ENCODE peak calls at places on chromosomes 13 and 19, in ten cellular contexts. G is IMR-90; A is cardiac muscle cell; O is fibroblast of lung; L is right cardiac atrium; N is NT2/D1; E is endodermal cell; V is uterus; I is CD8-positive, alpha-beta memory T cell; S is stomach. J is an unnamed sample.

GRCh38 chr13:74409551-74409950 is 275.3 kb upstream of the KLF12 start:
- DNase-seq in G (no peak), A (no peak), O (no peak), L (no peak), N (no peak), E (no peak), V (no peak), I (no peak), S (no peak), J (no peak)

GRCh38 chr19:7550987-7551761 is 15.7 kb downstream of the PNPLA6 start:
- DNase-seq in G (peak; percentile 30), A (peak; percentile 95), O (peak; percentile 47), L (peak; percentile 83), N (peak; percentile 87), E (peak; percentile 98), V (peak; percentile 68), I (no peak), S (peak; percentile 85), J (peak; percentile 29)

GRCh38 chr19:55048446-55048845 is 10.4 kb upstream of the GP6 start:
- DNase-seq in G (no peak), A (no peak), O (no peak), L (no peak), N (no peak), E (no peak), V (no peak), I (no peak), S (no peak), J (no peak)

GRCh38 chr13:19664481-19665230 is 31.2 kb downstream of the MPHOSPH8 start:
- DNase-seq in G (no peak), A (no peak), O (no peak), L (no peak), N (no peak), E (no peak), V (no peak), I (no peak), S (no peak), J (no peak)

GRCh38 chr13:44755872-44756271 is 179.7 kb upstream of the TSC22D1 start:
- DNase-seq in G (peak; percentile 56), A (no peak), O (peak; percentile 90), L (no peak), N (no peak), E (no peak), V (no peak), I (no peak), S (no peak), J (no peak)

GRCh38 chr19:5695649-5696195 is 5.6 kb downstream of the RPL36 start:
- DNase-seq in G (no peak), A (no peak), O (no peak), L (no peak), N (no peak), E (peak; percentile 62), V (no peak), I (no peak), S (no peak), J (no peak)

GRCh38 chr13:55069746-55070145 is 2041.1 kb downstream of the OLFM4 start:
- DNase-seq in G (no peak), A (no peak), O (no peak), L (no peak), N (no peak), E (no peak), V (no peak), I (no peak), S (no peak), J (no peak)

GRCh38 chr19:6750062-6750461 is 10.6 kb downstream of the TRIP10 start:
- DNase-seq in G (no peak), A (no peak), O (no peak), L (peak; percentile 90), N (no peak), E (no peak), V (no peak), I (no peak), S (no peak), J (no peak)

GRCh38 chr13:35225582-35225981 is 250.9 kb downstream of the MAB21L1 start:
- DNase-seq in G (no peak), A (no peak), O (no peak), L (no peak), N (no peak), E (no peak), V (no peak), I (no peak), S (no peak), J (no peak)

GRCh38 chr19:55147408-55148251 is 1.4 kb downstream of the TNNT1 start:
- DNase-seq in G (no peak), A (no peak), O (no peak), L (peak; percentile 37), N (no peak), E (peak; percentile 68), V (no peak), I (no peak), S (no peak), J (no peak)

GRCh38 chr13:44274838-44275237 is 98.8 kb upstream of the SERP2 start:
- DNase-seq in G (peak; percentile 39), A (peak; percentile 32), O (no peak), L (no peak), N (no peak), E (no peak), V (peak; percentile 45), I (peak; percentile 54), S (no peak), J (no peak)

GRCh38 chr19:2252481-2253105 is 3.5 kb downstream of the AMH start:
- DNase-seq in G (no peak), A (no peak), O (no peak), L (peak; percentile 46), N (no peak), E (no peak), V (no peak), I (no peak), S (no peak), J (no peak)

GRCh38 chr19:45423589-45424190 is at the start of gene ERCC1:
- DNase-seq in G (peak; percentile 94), A (peak; percentile 99), O (peak; percentile 94), L (peak; percentile 98), N (peak; percentile 93), E (peak; percentile 100), V (no peak), I (peak; percentile 88), S (peak; percentile 99), J (peak; percentile 92)

GRCh38 chr13:51262501-51263211 is 40.5 kb downstream of the FAM124A start:
- DNase-seq in G (no peak), A (peak; percentile 20), O (no peak), L (no peak), N (no peak), E (no peak), V (no peak), I (no peak), S (no peak), J (no peak)

GRCh38 chr13:44389003-44389666 is 15.5 kb downstream of the SERP2 start:
- DNase-seq in G (no peak), A (no peak), O (no peak), L (no peak), N (no peak), E (no peak), V (no peak), I (no peak), S (no peak), J (no peak)

GRCh38 chr13:49300716-49301589 is 53.2 kb downstream of the CDADC1 start:
- DNase-seq in G (peak; percentile 76), A (peak; percentile 74), O (peak; percentile 61), L (peak; percentile 79), N (peak; percentile 28), E (peak; percentile 77), V (peak; percentile 68), I (peak; percentile 72), S (peak; percentile 41), J (peak; percentile 82)

GRCh38 chr13:93450226-93450625 is 223.6 kb downstream of the GPC6 start:
- DNase-seq in G (peak; percentile 73), A (no peak), O (peak; percentile 79), L (no peak), N (no peak), E (no peak), V (no peak), I (no peak), S (no peak), J (peak; percentile 10)

GRCh38 chr19:40433391-40434216 is 7.8 kb upstream of the SERTAD1 start:
- DNase-seq in G (peak; percentile 88), A (peak; percentile 93), O (peak; percentile 91), L (peak; percentile 95), N (peak; percentile 63), E (peak; percentile 93), V (peak; percentile 90), I (peak; percentile 70), S (peak; percentile 91), J (peak; percentile 90)

GRCh38 chr13:98657506-98658085 is 80.7 kb upstream of the STK24 start:
- DNase-seq in G (no peak), A (no peak), O (no peak), L (no peak), N (no peak), E (no peak), V (no peak), I (no peak), S (no peak), J (peak; percentile 9)

DNA sequence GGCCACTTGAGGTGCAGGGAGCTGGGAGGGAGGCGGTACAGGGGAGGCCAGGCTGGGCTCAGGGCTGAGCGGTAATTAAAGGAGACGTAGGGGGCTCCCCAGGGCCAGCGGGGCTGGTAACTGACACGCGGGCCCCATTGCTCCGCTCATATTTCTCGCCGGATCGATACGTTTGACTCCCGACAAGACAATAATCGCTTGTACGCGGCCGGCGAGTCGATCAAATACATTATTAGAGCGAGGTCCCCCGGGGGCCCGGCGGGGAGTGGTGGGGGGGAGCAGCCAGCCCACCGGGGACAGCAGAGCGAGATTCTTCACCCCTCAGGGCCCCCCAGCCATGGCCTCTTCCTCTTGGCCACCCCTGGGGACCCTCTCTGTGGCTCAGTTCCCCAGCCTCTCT is 2.4 kb upstream of the POU2F2 start:
- DNase-seq in G (no peak), A (no peak), O (no peak), L (no peak), N (no peak), E (no peak), V (no peak), I (no peak), S (no peak), J (no peak)
- H3K27me3 ChIP-seq in G (peaks cover 20% of the 10 kb centered on the region), A (peaks cover 51% of the 10 kb centered on the region), O (peaks cover 12% of the 10 kb centered on the region), L (no peaks in the 10 kb centered on the region), N (peaks cover 59% of the 10 kb centered on the region), E (peaks cover 47% of the 10 kb centered on the region), V (peaks cover 14% of the 10 kb centered on the region), I (no peaks in the 10 kb centered on the region), S (peaks cover 13% of the 10 kb centered on the region), J (peaks cover 26% of the 10 kb centered on the region)

GRCh38 chr13:99974296-99974938 is 2.9 kb upstream of the ZIC5 start:
- DNase-seq in G (no peak), A (peak; percentile 0), O (no peak), L (no peak), N (no peak), E (peak; percentile 55), V (peak; percentile 2), I (no peak), S (no peak), J (no peak)
- H3K4me3 ChIP-seq in G (no peak overlapping the region), A (no peak overlapping the region), O (no peak overlapping the region), L (no peak overlapping the region), N (no peak overlapping the region), E (no peak overlapping the region), V (no peak overlapping the region), I (no peak overlapping the region), S (no peak overlapping the region), J (no peak overlapping the region)

GRCh38 chr19:47102561-47103135 is 10.9 kb downstream of the ZC3H4 start:
- DNase-seq in G (no peak), A (no peak), O (no peak), L (no peak), N (no peak), E (no peak), V (no peak), I (no peak), S (no peak), J (no peak)
- H3K9me3 ChIP-seq in G (no peaks in the 10 kb centered on the region), A (no peaks in the 10 kb centered on the region), O (no peaks in the 10 kb centered on the region), L (no peaks in the 10 kb centered on the region), N (no peaks in the 10 kb centered on the region), E (no peaks in the 10 kb centered on the region), V (no peaks in the 10 kb centered on the region), I (no peaks in the 10 kb centered on the region), S (no peaks in the 10 kb centered on the region), J (no peaks in the 10 kb centered on the region)

GRCh38 chr13:110924639-110924934 is 9.7 kb upstream of the ANKRD10 start:
- DNase-seq in G (no peak), A (no peak), O (no peak), L (no peak), N (no peak), E (no peak), V (no peak), I (no peak), S (no peak), J (no peak)
- H3K27me3 ChIP-seq in G (peaks cover 10% of the 10 kb centered on the region), A (no peaks in the 10 kb centered on the region), O (peaks cover 11% of the 10 kb centered on the region), L (no peaks in the 10 kb centered on the region), N (no peaks in the 10 kb centered on the region), E (peaks cover 11% of the 10 kb centered on the region), V (no peaks in the 10 kb centered on the region), I (peaks cover 9% of the 10 kb centered on the region), S (peaks cover 12% of the 10 kb centered on the region), J (peaks cover 4% of the 10 kb centered on the region)

J was measured in HAP-1.